ENCODE peak calls at places on chromosome 1, in four cellular contexts. C, Q, J and S are unnamed samples.

GRCh38 chr1:43373034-43373940 is 5.5 kb upstream of the ELOVL1 start:
- DNase-seq in C (no peak), Q (no peak), J (no peak), S (no peak)

GRCh38 chr1:225940385-225941151 is 452 bp downstream of the LEFTY2 start:
- DNase-seq in C (no peak), Q (no peak), J (no peak), S (no peak)

GRCh38 chr1:109466100-109466439 is 276 bp upstream of the SYPL2 start:
- DNase-seq in C (no peak), Q (no peak), J (no peak), S (no peak)

GRCh38 chr1:10217748-10218441 is 7.5 kb downstream of the KIF1B start:
- DNase-seq in C (no peak), Q (no peak), J (no peak), S (no peak)

GRCh38 chr1:19096036-19096833 is 113.8 kb downstream of the UBR4 start:
- DNase-seq in C (peak; percentile 24), Q (no peak), J (peak; percentile 37), S (peak; percentile 54)

GRCh38 chr1:58395355-58395754 is 151.2 kb downstream of the OMA1 start:
- DNase-seq in C (peak; percentile 45), Q (no peak), J (no peak), S (no peak)

GRCh38 chr1:192506741-192507155 is 68.8 kb upstream of the RGS1 start:
- DNase-seq in C (peak; percentile 33), Q (no peak), J (peak; percentile 25), S (peak; percentile 35)

GRCh38 chr1:44012941-44013609 is 18.2 kb downstream of the SLC6A9 start:
- DNase-seq in C (no peak), Q (no peak), J (no peak), S (no peak)

GRCh38 chr1:93816970-93817738 is 61.9 kb downstream of the DNTTIP2 start:
- DNase-seq in C (peak; percentile 29), Q (no peak), J (peak; percentile 80), S (no peak)

GRCh38 chr1:232476538-232476950 is 153.4 kb downstream of the SIPA1L2 start:
- DNase-seq in C (no peak), Q (no peak), J (no peak), S (no peak)
- TF ChIP-seq JUND in C (no peak), Q (no peak), J (no peak), S (no peak)

DNA sequence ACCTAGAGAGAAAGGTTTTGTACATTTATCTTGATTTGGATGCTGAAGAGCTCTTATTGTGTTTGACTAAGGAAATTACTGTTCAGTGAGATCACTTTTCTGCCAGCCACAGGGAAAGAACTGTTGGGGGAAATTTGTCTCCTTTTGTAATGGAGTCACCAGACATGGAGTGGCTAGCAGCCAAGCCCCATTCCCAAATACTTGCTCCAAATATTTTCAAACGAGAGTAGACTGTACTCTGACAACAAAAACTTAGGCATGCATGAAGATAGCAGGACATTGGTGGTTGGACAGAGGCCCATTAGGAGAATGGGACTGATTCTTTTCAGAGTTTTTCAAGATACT is 21.1 kb downstream of the IPO9 start:
- DNase-seq in C (no peak), Q (no peak), J (no peak), S (no peak)
- TF ChIP-seq JUND in C (no peak), Q (no peak), J (peak; percentile 82), S (no peak)

GRCh38 chr1:21436488-21437340 is 3.2 kb upstream of the NBPF3 start:
- DNase-seq in C (no peak), Q (peak; percentile 80), J (peak; percentile 56), S (no peak)
- TF ChIP-seq JUND in C (no peak), Q (no peak), J (no peak), S (no peak)

DNA sequence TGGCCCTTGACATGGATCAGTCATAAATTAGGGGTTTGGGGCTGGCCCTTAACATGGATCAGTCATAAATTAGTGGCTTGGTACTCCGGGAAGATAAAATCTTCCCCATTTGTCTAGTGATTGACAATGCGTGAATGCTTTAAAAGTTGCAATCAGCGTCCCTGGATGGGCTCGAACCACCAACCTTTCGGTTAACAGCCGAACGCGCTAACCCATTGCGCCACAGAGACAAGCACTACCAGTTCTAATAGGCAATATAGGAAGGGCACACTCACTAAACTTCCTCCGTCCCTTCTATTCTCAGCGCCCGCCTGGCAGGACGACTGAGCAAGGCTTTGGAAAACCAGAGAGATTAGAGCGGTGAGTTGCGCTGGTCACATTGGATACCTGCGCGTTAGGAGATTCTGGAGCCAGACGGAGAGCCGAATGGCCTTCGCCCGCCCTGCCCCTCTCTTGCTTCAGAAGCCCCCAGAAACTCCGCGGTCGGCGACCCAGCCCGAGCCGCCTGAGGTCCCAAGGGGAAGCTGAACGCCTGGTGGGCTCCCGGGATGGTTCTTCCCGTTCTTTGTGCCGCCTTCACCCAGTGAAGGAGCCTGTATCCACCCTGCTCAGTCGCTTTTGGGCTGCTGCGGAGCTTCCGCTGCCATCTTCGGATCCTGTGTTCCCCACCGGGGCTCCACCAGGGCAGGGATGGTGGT is 235.9 kb downstream of the FAM72C start:
- DNase-seq in C (no peak), Q (peak; percentile 64), J (no peak), S (no peak)
- TF ChIP-seq JUND in C (no peak), Q (no peak), J (no peak), S (no peak)

DNA sequence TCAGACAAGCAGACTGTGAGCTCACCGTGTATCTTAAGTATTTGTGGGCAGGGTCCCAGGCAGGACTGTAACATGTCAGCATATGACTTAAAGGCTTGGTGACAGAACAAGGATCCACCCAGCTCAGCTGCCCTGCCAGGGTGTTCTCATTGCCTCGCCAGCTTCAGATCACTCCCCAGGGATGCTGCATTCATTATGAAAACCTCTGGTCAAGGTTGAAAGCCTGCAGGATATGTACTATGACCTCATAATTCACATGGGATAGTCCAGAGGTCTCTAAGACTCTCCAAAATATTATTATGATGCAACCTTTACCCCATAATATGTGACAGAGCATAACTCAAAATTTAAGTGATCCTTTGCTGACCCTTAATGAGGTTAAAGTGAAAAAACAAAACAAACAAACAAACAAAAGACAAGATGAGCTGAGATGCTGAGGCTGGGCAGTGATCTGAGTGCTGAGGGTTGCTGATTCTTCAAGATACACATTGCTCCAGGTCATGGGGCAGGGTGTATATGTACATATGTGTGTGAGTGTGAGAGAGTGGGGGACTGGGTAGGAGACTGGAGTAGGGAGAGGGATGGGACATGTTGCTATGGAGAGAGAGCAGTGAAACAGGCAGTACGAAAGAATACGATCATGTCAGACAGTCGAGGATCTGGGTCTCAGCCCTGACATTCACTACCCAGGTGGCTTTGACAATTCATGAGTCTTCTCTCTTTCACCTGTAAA is 98.8 kb upstream of the DUSP10 start:
- DNase-seq in C (no peak), Q (no peak), J (no peak), S (no peak)
- TF ChIP-seq JUND in C (no peak), Q (no peak), J (no peak), S (no peak)